ENCODE peak calls at places on chromosomes 12 and 14, in seven cellular contexts. K, O, T, P, Z, S and F are unnamed samples. For H3K4me1, the result is how much of the 10 kb centered on the place peaks cover.

GRCh38 chr12:89574736-89575208 is 48.9 kb upstream of the POC1B start:
- DNase-seq in Z (no peak), O (peak), T (peak), P (no peak), K (no peak), S (no peak), F (peak)

GRCh38 chr12:29750131-29750927 is 33.4 kb downstream of the TMTC1 start:
- DNase-seq in T (no peak), P (no peak), S (no peak), Z (no peak), K (no peak), O (no peak), F (no peak)

GRCh38 chr14:34328178-34328577 is 133.9 kb downstream of the SPTSSA start:
- DNase-seq in P (no peak), O (no peak), Z (no peak), K (no peak), S (no peak), T (no peak), F (no peak)

GRCh38 chr12:117919479-117919878 is 49.3 kb downstream of the KSR2 start:
- DNase-seq in T (no peak), S (no peak), O (no peak), P (no peak), Z (no peak), K (no peak), F (no peak)

GRCh38 chr14:80872645-80873044 is 68.9 kb downstream of the CEP128 start:
- DNase-seq in T (no peak), Z (no peak), S (no peak), K (no peak), O (no peak), P (no peak), F (no peak)

GRCh38 chr12:108468149-108468968 is 46.7 kb upstream of the FICD start:
- DNase-seq in S (peak), O (no peak), Z (no peak), P (no peak), T (peak), K (no peak), F (peak)

GRCh38 chr14:34911209-34912150 is 36.3 kb upstream of the BAZ1A start:
- DNase-seq in T (peak), O (no peak), Z (no peak), K (no peak), P (no peak), S (no peak), F (no peak)

GRCh38 chr12:34595749-34596733 is 573.7 kb downstream of the ALG10 start:
- DNase-seq in P (peak), T (no peak), Z (no peak), S (no peak), O (no peak), K (no peak), F (peak)

GRCh38 chr12:19244312-19244711 is 114.8 kb downstream of the PLEKHA5 start:
- DNase-seq in P (no peak), Z (no peak), K (no peak), S (peak), T (no peak), O (no peak), F (no peak)

GRCh38 chr12:79331870-79332269 is 358.9 kb downstream of the PAWR start:
- DNase-seq in S (no peak), Z (no peak), P (no peak), T (no peak), K (no peak), O (no peak), F (no peak)

GRCh38 chr12:25455696-25456095 is 97.4 kb downstream of the LMNTD1 start:
- DNase-seq in Z (no peak), P (no peak), S (no peak), O (no peak), K (no peak), T (no peak), F (no peak)

GRCh38 chr12:129911437-129912049 is 7.7 kb upstream of the TMEM132D start:
- DNase-seq in P (peak), K (no peak), T (no peak), Z (peak), O (peak), S (peak), F (peak)

GRCh38 chr14:78238141-78238540 is 68.0 kb downstream of the NRXN3 start:
- DNase-seq in Z (no peak), K (no peak), S (no peak), P (no peak), T (no peak), O (no peak), F (no peak)

GRCh38 chr12:57133013-57133569 is 4.8 kb downstream of the LRP1 start:
- DNase-seq in T (no peak), S (no peak), K (no peak), Z (no peak), P (peak), O (no peak), F (no peak)

GRCh38 chr14:64718762-64719161 is 14.5 kb downstream of the PLEKHG3 start:
- DNase-seq in T (no peak), S (no peak), K (no peak), O (no peak), Z (no peak), P (no peak), F (no peak)

GRCh38 chr12:94636462-94637085 is 13.8 kb downstream of the TMCC3 start:
- DNase-seq in S (no peak), Z (no peak), K (no peak), O (no peak), P (no peak), T (peak), F (peak)

GRCh38 chr14:44612002-44612401 is 104.9 kb upstream of the FSCB start:
- DNase-seq in P (no peak), T (no peak), K (no peak), S (no peak), O (no peak), Z (no peak), F (no peak)

GRCh38 chr14:102984336-102985102 is 62.1 kb downstream of the AMN start:
- DNase-seq in Z (no peak), P (no peak), O (no peak), K (no peak), T (no peak), S (no peak), F (no peak)

GRCh38 chr12:64611430-64612286 is 1.4 kb downstream of the RASSF3 start:
- DNase-seq in Z (peak), P (peak), S (peak), O (no peak), K (no peak), T (peak), F (peak)

GRCh38 chr12:14317362-14318146 is 47.9 kb upstream of the ATF7IP start:
- DNase-seq in S (no peak), T (peak), O (no peak), Z (no peak), P (no peak), K (no peak), F (no peak)

GRCh38 chr12:101607894-101608293 is 13.1 kb downstream of the MYBPC1 start:
- DNase-seq in Z (no peak), T (no peak), P (no peak), K (no peak), S (peak), O (no peak), F (no peak)

GRCh38 chr12:113862570-113863454 is 103.3 kb downstream of the RBM19 start:
- DNase-seq in K (no peak), S (no peak), O (peak), P (no peak), Z (no peak), T (peak), F (peak)

GRCh38 chr12:6322352-6322751 is 11.9 kb downstream of the PLEKHG6 start:
- DNase-seq in K (no peak), S (no peak), O (no peak), P (no peak), T (no peak), Z (no peak), F (no peak)

GRCh38 chr12:116524311-116524710 is 34.9 kb upstream of the MAP1LC3B2 start:
- DNase-seq in S (no peak), P (no peak), K (no peak), Z (no peak), O (no peak), T (no peak), F (no peak)

GRCh38 chr12:116517431-116518045 is 41.6 kb upstream of the MAP1LC3B2 start:
- DNase-seq in S (no peak), P (no peak), K (no peak), T (peak), O (no peak), Z (no peak), F (no peak)

GRCh38 chr12:116520801-116521471 is 38.2 kb upstream of the MAP1LC3B2 start:
- DNase-seq in S (no peak), P (no peak), K (no peak), T (peak), Z (no peak), O (no peak), F (no peak)

GRCh38 chr12:116516657-116517056 is 42.5 kb upstream of the MAP1LC3B2 start:
- DNase-seq in O (no peak), T (no peak), K (no peak), Z (no peak), P (no peak), S (no peak), F (no peak)

DNA sequence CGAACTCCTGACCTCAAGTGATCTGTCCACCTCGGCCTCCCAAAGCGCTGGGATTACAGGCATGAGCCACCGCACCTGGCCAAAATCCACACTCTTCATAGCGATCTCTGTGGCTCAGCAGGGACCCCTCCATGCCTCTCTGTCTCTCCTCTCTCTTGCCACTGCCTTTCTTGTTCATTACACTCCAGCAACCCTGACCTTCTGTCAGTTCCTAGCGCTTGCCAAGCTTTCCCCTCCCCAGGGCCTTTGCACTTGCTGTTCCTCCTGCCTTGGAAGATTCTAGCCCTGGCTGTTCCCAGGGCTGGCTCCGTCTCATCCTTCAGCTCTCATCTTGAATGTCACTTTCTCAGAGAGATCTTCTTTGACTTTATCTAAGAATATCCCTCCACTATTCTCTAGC is 39.0 kb upstream of the MAP1LC3B2 start:
- DNase-seq in K (no peak), T (no peak), P (no peak), Z (no peak), O (no peak), S (no peak), F (no peak)
- H3K4me3 ChIP-seq in K (no peak), T (no peak), P (no peak), Z (no peak), O (no peak), S (no peak), F (no peak)

GRCh38 chr14:95493503-95493902 is 22.9 kb downstream of the SYNE3 start:
- DNase-seq in K (no peak), S (no peak), P (no peak), O (no peak), Z (no peak), T (no peak), F (no peak)
- H3K4me1 ChIP-seq in K (half or more), S (under half), P (half or more), O (under half), Z (half or more), T (under half), F (under half)

DNA sequence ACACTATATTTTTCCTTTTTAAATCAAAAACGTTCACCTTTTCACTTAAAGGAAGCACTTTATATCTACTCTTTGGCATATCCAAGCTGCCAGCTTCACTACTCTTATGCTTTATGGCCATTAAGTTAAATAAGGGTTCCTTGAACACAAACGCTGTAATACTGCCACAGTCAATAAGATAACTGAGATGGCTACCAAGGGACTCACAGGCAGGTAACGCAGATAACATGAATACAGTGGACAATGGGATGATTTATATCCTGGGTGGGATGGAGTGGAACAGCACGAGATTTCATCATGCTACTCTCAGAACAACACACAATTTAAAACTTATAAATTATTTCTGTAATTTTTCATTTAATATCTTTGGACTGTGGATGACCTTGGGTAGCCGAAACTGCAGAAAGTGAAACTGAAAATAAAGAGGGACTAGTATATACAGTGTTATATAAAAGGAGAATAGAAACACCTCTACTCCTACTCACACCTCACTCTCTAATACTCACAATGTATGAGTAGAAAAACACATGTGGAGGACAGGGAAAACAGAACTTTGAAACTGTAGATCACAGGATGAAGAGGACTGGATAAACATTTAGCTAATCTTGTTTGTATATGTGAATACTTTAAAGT is 367.3 kb downstream of the C12orf50 start:
- DNase-seq in P (no peak), K (no peak), S (peak), T (no peak), O (peak), Z (no peak), F (no peak)
- H3K4me3 ChIP-seq in P (peak), K (peak), S (no peak), T (no peak), O (peak), Z (peak), F (no peak)

GRCh38 chr14:55128386-55129085 is 516 bp upstream of the LGALS3 start:
- DNase-seq in P (no peak), K (no peak), Z (no peak), T (no peak), O (no peak), S (peak), F (peak)

GRCh38 chr14:55127491-55127951 is 1.5 kb upstream of the LGALS3 start:
- DNase-seq in O (peak), K (no peak), S (peak), P (peak), Z (no peak), T (peak), F (peak)

GRCh38 chr14:55130194-55130550 is 1.1 kb downstream of the LGALS3 start:
- DNase-seq in O (peak), P (no peak), K (no peak), S (peak), Z (no peak), T (peak), F (no peak)

GRCh38 chr14:55129428-55130193 is 559 bp downstream of the LGALS3 start:
- DNase-seq in T (peak), P (peak), O (peak), K (no peak), Z (peak), S (no peak), F (peak)

DNA sequence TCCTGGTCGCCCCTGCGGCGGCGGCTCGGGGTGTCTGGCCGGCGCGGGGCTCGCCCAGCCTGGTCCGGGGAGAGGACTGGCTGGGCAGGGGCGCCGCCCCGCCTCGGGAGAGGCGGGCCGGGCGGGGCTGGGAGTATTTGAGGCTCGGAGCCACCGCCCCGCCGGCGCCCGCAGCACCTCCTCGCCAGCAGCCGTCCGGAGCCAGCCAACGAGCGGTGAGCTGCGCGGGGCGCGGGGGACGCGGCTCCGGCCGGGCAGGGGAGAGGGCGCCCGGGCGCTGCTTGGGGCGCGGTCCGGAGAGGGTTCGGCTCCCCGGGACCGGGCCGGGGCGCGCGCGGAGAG is at the start of gene LGALS3:
- DNase-seq in T (peak), O (peak), Z (peak), S (peak), P (peak), K (no peak), F (peak)
- H3K4me1 ChIP-seq in T (under half), O (under half), Z (half or more), S (under half), P (half or more), K (under half), F (under half)

GRCh38 chr12:11814362-11814761 is 164.9 kb downstream of the ETV6 start:
- DNase-seq in T (peak), Z (no peak), S (no peak), K (no peak), P (no peak), O (no peak), F (peak)

GRCh38 chr12:11810962-11811361 is 161.5 kb downstream of the ETV6 start:
- DNase-seq in T (no peak), S (no peak), Z (no peak), O (no peak), P (no peak), K (no peak), F (no peak)

GRCh38 chr12:11815397-11815796 is 165.9 kb downstream of the ETV6 start:
- DNase-seq in P (no peak), K (no peak), T (peak), Z (no peak), S (no peak), O (no peak), F (no peak)

GRCh38 chr12:11813422-11813813 is 163.9 kb downstream of the ETV6 start:
- DNase-seq in Z (no peak), O (no peak), T (no peak), P (no peak), K (no peak), S (no peak), F (no peak)

DNA sequence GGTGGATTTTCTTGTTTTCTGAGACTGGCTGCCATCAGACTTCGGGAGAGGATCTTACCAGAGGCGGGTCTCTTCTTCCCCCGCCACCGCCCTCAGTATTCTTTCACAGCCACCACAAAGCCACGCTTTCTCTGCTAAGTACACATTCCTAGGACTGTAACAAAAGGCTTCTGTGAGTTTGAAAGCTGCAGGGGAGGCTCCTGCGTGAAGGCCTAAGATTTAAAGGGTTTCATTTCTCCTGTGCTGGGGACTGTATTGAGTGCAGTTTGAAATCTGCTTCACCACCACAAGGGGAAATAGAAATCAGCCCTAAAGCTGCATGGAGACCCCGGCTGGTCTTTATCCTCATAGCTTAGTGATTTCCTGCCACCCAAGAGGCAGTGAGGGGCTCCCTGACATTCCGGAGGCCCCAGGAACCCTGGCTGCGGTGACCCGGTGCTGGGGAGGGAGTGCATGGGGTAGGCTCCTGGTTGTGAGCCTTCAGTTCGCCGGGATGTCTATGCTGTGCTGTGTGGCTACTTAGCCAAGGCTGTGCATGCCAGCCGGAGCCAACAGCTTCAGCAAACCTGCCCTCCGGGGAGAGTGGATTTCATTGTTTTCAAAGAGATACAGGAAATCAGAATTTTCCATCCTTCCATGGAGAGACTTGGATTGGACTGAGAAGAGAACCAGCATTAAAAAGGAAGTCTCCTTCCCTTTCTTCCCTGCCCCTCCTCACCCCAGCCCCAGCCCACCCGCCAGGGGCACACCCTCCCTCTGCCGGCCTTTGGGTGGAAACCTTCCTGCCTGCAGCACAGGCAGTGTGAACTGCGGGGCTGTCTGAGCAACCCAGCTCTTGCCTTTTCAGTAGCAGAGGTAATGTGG is 163.3 kb downstream of the ETV6 start:
- DNase-seq in Z (no peak), P (peak), K (no peak), S (no peak), T (peak), O (no peak), F (peak)
- H3K4me3 ChIP-seq in Z (peak), P (no peak), K (peak), S (no peak), T (peak), O (no peak), F (no peak)